ENCODE peak calls at places on chromosomes 3 and 15, in seven cellular contexts. C is T1000; L is tibial artery; Q is stomach; X is AG09309; H is naive thymus-derived CD8-positive, alpha-beta T cell; U is GM12865. E is an unnamed sample.

GRCh38 chr3:4633078-4634004 is 140.2 kb downstream of the ITPR1 start:
- DNase-seq in C (no peak), L (no peak), Q (no peak), X (peak), H (peak), U (peak), E (peak)

GRCh38 chr3:124688580-124689454 is 41.4 kb upstream of the UMPS start:
- DNase-seq in C (peak), L (peak), Q (peak), X (peak), H (peak), U (peak), E (peak)

GRCh38 chr15:68874788-68875187 is 54.1 kb upstream of the ANP32A start:
- DNase-seq in C (no peak), L (no peak), Q (no peak), X (no peak), H (no peak), U (no peak), E (no peak)

GRCh38 chr15:57146394-57147140 is 228.1 kb downstream of the TCF12 start:
- DNase-seq in C (no peak), L (no peak), Q (no peak), X (peak), H (peak), U (peak), E (no peak)

GRCh38 chr15:60809375-60809774 is 330.4 kb upstream of the ICE2 start:
- DNase-seq in C (no peak), L (no peak), Q (no peak), X (no peak), H (peak), U (no peak), E (no peak)

GRCh38 chr3:12392101-12392878 is 92.0 kb upstream of the TSEN2 start:
- DNase-seq in C (no peak), L (no peak), Q (no peak), X (no peak), H (no peak), U (no peak), E (no peak)

GRCh38 chr15:64911317-64912186 is at the start of gene ANKDD1A:
- DNase-seq in C (peak), L (peak), Q (peak), X (no peak), H (peak), U (peak), E (no peak)

GRCh38 chr3:42256135-42256819 is 9.7 kb downstream of the CCK start:
- DNase-seq in C (peak), L (no peak), Q (no peak), X (no peak), H (no peak), U (no peak), E (no peak)

GRCh38 chr3:103684956-103685355 is 1250.1 kb downstream of the ZPLD1 start:
- DNase-seq in C (no peak), L (no peak), Q (no peak), X (no peak), H (no peak), U (no peak), E (no peak)

GRCh38 chr15:90561344-90562244 is 31.9 kb downstream of the CRTC3 start:
- DNase-seq in C (no peak), L (no peak), Q (no peak), X (peak), H (peak), U (peak), E (no peak)

GRCh38 chr3:127572186-127572585 is 18.3 kb downstream of the TPRA1 start:
- DNase-seq in C (no peak), L (no peak), Q (no peak), X (no peak), H (no peak), U (no peak), E (no peak)

GRCh38 chr3:42980909-42981308 is 1.8 kb downstream of the GASK1A start:
- DNase-seq in C (no peak), L (peak), Q (no peak), X (no peak), H (no peak), U (no peak), E (no peak)

GRCh38 chr15:61834076-61834697 is 226.1 kb downstream of the VPS13C start:
- DNase-seq in C (peak), L (peak), Q (peak), X (peak), H (peak), U (peak), E (peak)

GRCh38 chr3:52213901-52214300 is 11.5 kb downstream of the TLR9 start:
- DNase-seq in C (no peak), L (no peak), Q (no peak), X (no peak), H (no peak), U (no peak), E (no peak)

GRCh38 chr3:187484547-187485325 is 116.6 kb downstream of the RTP4 start:
- DNase-seq in C (no peak), L (no peak), Q (no peak), X (no peak), H (no peak), U (no peak), E (no peak)

GRCh38 chr15:65533057-65533752 is 2.9 kb downstream of the HACD3 start:
- DNase-seq in C (no peak), L (no peak), Q (no peak), X (no peak), H (no peak), U (no peak), E (no peak)

GRCh38 chr3:141372656-141373055 is 4.4 kb downstream of the ZBTB38 start:
- DNase-seq in C (no peak), L (no peak), Q (no peak), X (no peak), H (no peak), U (no peak), E (no peak)

GRCh38 chr3:133191818-133192217 is 153.6 kb downstream of the TMEM108 start:
- DNase-seq in C (no peak), L (no peak), Q (no peak), X (no peak), H (no peak), U (no peak), E (no peak)

GRCh38 chr3:81863714-81864113 is 102.3 kb upstream of the GBE1 start:
- DNase-seq in C (no peak), L (no peak), Q (no peak), X (no peak), H (no peak), U (no peak), E (no peak)

GRCh38 chr3:38031022-38031994 is 1.9 kb upstream of the PLCD1 start:
- DNase-seq in C (peak), L (peak), Q (peak), X (no peak), H (no peak), U (no peak), E (no peak)

GRCh38 chr3:170330366-170330765 is 27.1 kb upstream of the SKIL start:
- DNase-seq in C (peak), L (no peak), Q (peak), X (no peak), H (no peak), U (no peak), E (no peak)

GRCh38 chr3:117537949-117538348 is 828.4 kb downstream of the TUSC7 start:
- DNase-seq in C (no peak), L (no peak), Q (no peak), X (no peak), H (no peak), U (no peak), E (no peak)

GRCh38 chr3:174859109-174859735 is at the start of gene NAALADL2:
- DNase-seq in C (no peak), L (no peak), Q (no peak), X (no peak), H (no peak), U (no peak), E (no peak)

GRCh38 chr3:194994551-194994981 is 276.4 kb downstream of the XXYLT1 start:
- DNase-seq in C (no peak), L (peak), Q (no peak), X (no peak), H (no peak), U (no peak), E (no peak)

GRCh38 chr15:31313223-31313622 is 13.4 kb upstream of the KLF13 start:
- DNase-seq in C (no peak), L (no peak), Q (no peak), X (no peak), H (no peak), U (no peak), E (no peak)

GRCh38 chr3:150738688-150739087 is 24.3 kb downstream of the SIAH2 start:
- DNase-seq in C (no peak), L (no peak), Q (no peak), X (no peak), H (no peak), U (no peak), E (no peak)

GRCh38 chr3:167653750-167654149 is at the start of gene WDR49:
- DNase-seq in C (no peak), L (no peak), Q (no peak), X (no peak), H (no peak), U (peak), E (no peak)

GRCh38 chr3:4864503-4864902 is 114.7 kb upstream of the BHLHE40 start:
- DNase-seq in C (no peak), L (no peak), Q (no peak), X (no peak), H (no peak), U (no peak), E (no peak)

GRCh38 chr15:91627473-91628309 is 225.8 kb upstream of the SLCO3A1 start:
- DNase-seq in C (no peak), L (no peak), Q (no peak), X (no peak), H (no peak), U (no peak), E (no peak)

GRCh38 chr3:93988764-93989163 is 8.8 kb downstream of the ARL13B start:
- DNase-seq in C (no peak), L (no peak), Q (no peak), X (no peak), H (no peak), U (no peak), E (no peak)

GRCh38 chr15:39313467-39313866 is 267.4 kb upstream of the THBS1 start:
- DNase-seq in C (no peak), L (no peak), Q (no peak), X (no peak), H (no peak), U (no peak), E (no peak)

GRCh38 chr15:80351211-80351610 is 53.0 kb upstream of the ARNT2 start:
- DNase-seq in C (no peak), L (no peak), Q (no peak), X (no peak), H (no peak), U (no peak), E (no peak)

GRCh38 chr3:134315286-134316106 is 58.8 kb downstream of the AMOTL2 start:
- DNase-seq in C (peak), L (peak), Q (no peak), X (no peak), H (no peak), U (no peak), E (peak)

E was measured in brain pericyte.